ENCODE peak calls at places on chromosomes 12 and 14, in nine cellular contexts. One of them, this sample, is unnamed.

GRCh38 chr14:93234798-93235197 is 27.7 kb downstream of the UBR7 start:
- DNase-seq in HepG2: no peak
- DNase-seq in A549: peak
- DNase-seq in tibial nerve: no peak
- DNase-seq in sigmoid colon: no peak
- DNase-seq in NB4: no peak
- DNase-seq in thyroid gland: no peak
- DNase-seq in lower leg skin: no peak
- DNase-seq in stomach: no peak
- DNase-seq in this sample: no peak

GRCh38 chr12:96828169-96828789 is 78.8 kb upstream of the NEDD1 start:
- DNase-seq in NB4: peak
- DNase-seq in HepG2: no peak
- DNase-seq in thyroid gland: no peak
- DNase-seq in stomach: no peak
- DNase-seq in lower leg skin: no peak
- DNase-seq in sigmoid colon: no peak
- DNase-seq in tibial nerve: no peak
- DNase-seq in A549: no peak
- DNase-seq in this sample: no peak

GRCh38 chr12:47802312-47802711 is 17.4 kb downstream of the HDAC7 start:
- DNase-seq in lower leg skin: no peak
- DNase-seq in A549: no peak
- DNase-seq in thyroid gland: no peak
- DNase-seq in NB4: peak
- DNase-seq in sigmoid colon: no peak
- DNase-seq in tibial nerve: no peak
- DNase-seq in stomach: no peak
- DNase-seq in HepG2: no peak
- DNase-seq in this sample: no peak

GRCh38 chr12:114949081-114949480 is 265.1 kb upstream of the TBX3 start:
- DNase-seq in A549: no peak
- DNase-seq in sigmoid colon: no peak
- DNase-seq in HepG2: no peak
- DNase-seq in tibial nerve: no peak
- DNase-seq in lower leg skin: no peak
- DNase-seq in NB4: no peak
- DNase-seq in thyroid gland: no peak
- DNase-seq in stomach: no peak
- DNase-seq in this sample: no peak

GRCh38 chr12:11170810-11171144 is 217 bp upstream of the SMIM10L1 start:
- DNase-seq in HepG2: no peak
- DNase-seq in A549: no peak
- DNase-seq in thyroid gland: no peak
- DNase-seq in NB4: no peak
- DNase-seq in tibial nerve: no peak
- DNase-seq in lower leg skin: no peak
- DNase-seq in stomach: no peak
- DNase-seq in sigmoid colon: no peak
- DNase-seq in this sample: no peak

GRCh38 chr14:34355584-34356266 is 106.3 kb downstream of the SPTSSA start:
- DNase-seq in sigmoid colon: no peak
- DNase-seq in A549: no peak
- DNase-seq in lower leg skin: peak
- DNase-seq in stomach: no peak
- DNase-seq in thyroid gland: no peak
- DNase-seq in HepG2: peak
- DNase-seq in NB4: peak
- DNase-seq in tibial nerve: no peak
- DNase-seq in this sample: no peak

GRCh38 chr12:19316420-19316819 is 122.9 kb upstream of the AEBP2 start:
- DNase-seq in A549: no peak
- DNase-seq in lower leg skin: no peak
- DNase-seq in HepG2: no peak
- DNase-seq in NB4: no peak
- DNase-seq in sigmoid colon: no peak
- DNase-seq in thyroid gland: no peak
- DNase-seq in tibial nerve: no peak
- DNase-seq in stomach: no peak
- DNase-seq in this sample: no peak

GRCh38 chr12:76945867-76946266 is 67.0 kb upstream of the CSRP2 start:
- DNase-seq in thyroid gland: no peak
- DNase-seq in lower leg skin: no peak
- DNase-seq in NB4: no peak
- DNase-seq in sigmoid colon: no peak
- DNase-seq in A549: no peak
- DNase-seq in tibial nerve: no peak
- DNase-seq in stomach: no peak
- DNase-seq in HepG2: no peak
- DNase-seq in this sample: no peak

GRCh38 chr14:104891664-104892500 is 26.8 kb downstream of the CEP170B start:
- DNase-seq in tibial nerve: no peak
- DNase-seq in stomach: no peak
- DNase-seq in NB4: peak
- DNase-seq in HepG2: no peak
- DNase-seq in lower leg skin: no peak
- DNase-seq in sigmoid colon: peak
- DNase-seq in thyroid gland: no peak
- DNase-seq in A549: no peak
- DNase-seq in this sample: no peak

GRCh38 chr12:111767362-111768158 is 827 bp downstream of the ALDH2 start:
- DNase-seq in stomach: no peak
- DNase-seq in thyroid gland: peak
- DNase-seq in NB4: no peak
- DNase-seq in A549: peak
- DNase-seq in lower leg skin: no peak
- DNase-seq in tibial nerve: no peak
- DNase-seq in sigmoid colon: no peak
- DNase-seq in HepG2: peak
- DNase-seq in this sample: no peak

GRCh38 chr12:84497819-84498218 is 414.8 kb downstream of the SLC6A15 start:
- DNase-seq in tibial nerve: no peak
- DNase-seq in NB4: peak
- DNase-seq in HepG2: peak
- DNase-seq in thyroid gland: peak
- DNase-seq in sigmoid colon: no peak
- DNase-seq in lower leg skin: no peak
- DNase-seq in A549: no peak
- DNase-seq in stomach: no peak
- DNase-seq in this sample: no peak

GRCh38 chr14:78157855-78158436 is 12.2 kb upstream of the NRXN3 start:
- DNase-seq in tibial nerve: no peak
- DNase-seq in lower leg skin: no peak
- DNase-seq in thyroid gland: peak
- DNase-seq in sigmoid colon: no peak
- DNase-seq in stomach: peak
- DNase-seq in HepG2: peak
- DNase-seq in A549: no peak
- DNase-seq in NB4: peak
- DNase-seq in this sample: no peak

GRCh38 chr14:81311128-81311527 is 89.0 kb downstream of the STON2 start:
- DNase-seq in sigmoid colon: no peak
- DNase-seq in thyroid gland: no peak
- DNase-seq in lower leg skin: no peak
- DNase-seq in tibial nerve: no peak
- DNase-seq in NB4: no peak
- DNase-seq in HepG2: no peak
- DNase-seq in A549: no peak
- DNase-seq in stomach: no peak
- DNase-seq in this sample: no peak

GRCh38 chr14:23173796-23174195 is 9.7 kb downstream of the SLC7A8 start:
- DNase-seq in thyroid gland: no peak
- DNase-seq in tibial nerve: no peak
- DNase-seq in lower leg skin: no peak
- DNase-seq in A549: no peak
- DNase-seq in HepG2: no peak
- DNase-seq in sigmoid colon: no peak
- DNase-seq in NB4: no peak
- DNase-seq in stomach: no peak
- DNase-seq in this sample: no peak

GRCh38 chr14:44912041-44912869 is 49.5 kb downstream of the KLHL28 start:
- DNase-seq in NB4: no peak
- DNase-seq in A549: no peak
- DNase-seq in thyroid gland: peak
- DNase-seq in sigmoid colon: no peak
- DNase-seq in lower leg skin: no peak
- DNase-seq in HepG2: no peak
- DNase-seq in stomach: no peak
- DNase-seq in tibial nerve: no peak
- DNase-seq in this sample: no peak

DNA sequence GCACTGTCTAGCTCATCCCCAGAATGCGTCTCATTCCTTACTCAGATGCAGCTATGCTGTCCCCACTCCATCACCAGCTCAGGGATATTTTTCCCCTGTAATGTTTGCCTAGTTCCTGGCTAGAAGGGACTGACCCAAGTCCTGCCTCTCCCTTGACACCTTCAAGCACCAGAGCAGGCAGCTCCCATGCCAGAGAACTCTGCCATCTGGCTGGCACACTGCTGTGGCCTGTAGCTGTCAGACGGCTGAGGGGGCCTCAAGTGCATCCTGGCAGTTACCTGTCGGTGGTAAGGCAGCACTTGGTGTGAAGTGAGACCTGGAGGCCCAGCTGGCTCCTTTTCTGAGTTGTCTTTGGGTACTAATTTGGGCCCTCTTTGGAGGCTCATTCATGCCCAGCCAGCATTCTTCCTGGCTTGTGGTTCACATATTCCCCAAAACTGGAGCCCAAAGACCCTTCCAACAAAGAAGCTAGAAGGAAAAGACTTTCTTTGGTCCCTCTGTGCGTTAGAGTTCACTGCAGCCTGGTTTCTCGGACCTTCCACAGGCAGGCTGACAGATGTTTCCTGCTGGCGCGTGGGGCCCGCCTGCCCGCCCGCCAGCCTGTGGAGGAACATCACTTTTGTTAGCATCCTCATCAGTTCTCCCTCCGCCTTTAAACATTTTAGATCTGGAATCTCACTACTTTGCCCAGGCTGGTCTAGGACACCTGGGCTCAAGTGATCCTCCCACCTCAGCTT is 33.0 kb downstream of the RNF34 start:
- DNase-seq in A549: no peak
- DNase-seq in NB4: no peak
- DNase-seq in tibial nerve: no peak
- DNase-seq in lower leg skin: no peak
- DNase-seq in stomach: no peak
- DNase-seq in thyroid gland: no peak
- DNase-seq in sigmoid colon: no peak
- DNase-seq in HepG2: no peak
- DNase-seq in this sample: no peak
- TF ChIP-seq POLR2A in A549: no peak
- TF ChIP-seq POLR2A in NB4: no peak
- TF ChIP-seq POLR2A in tibial nerve: no peak
- TF ChIP-seq POLR2A in lower leg skin: no peak
- TF ChIP-seq POLR2A in stomach: no peak
- TF ChIP-seq POLR2A in thyroid gland: no peak
- TF ChIP-seq POLR2A in sigmoid colon: no peak
- TF ChIP-seq POLR2A in HepG2: no peak
- TF ChIP-seq POLR2A in this sample: no peak

DNA sequence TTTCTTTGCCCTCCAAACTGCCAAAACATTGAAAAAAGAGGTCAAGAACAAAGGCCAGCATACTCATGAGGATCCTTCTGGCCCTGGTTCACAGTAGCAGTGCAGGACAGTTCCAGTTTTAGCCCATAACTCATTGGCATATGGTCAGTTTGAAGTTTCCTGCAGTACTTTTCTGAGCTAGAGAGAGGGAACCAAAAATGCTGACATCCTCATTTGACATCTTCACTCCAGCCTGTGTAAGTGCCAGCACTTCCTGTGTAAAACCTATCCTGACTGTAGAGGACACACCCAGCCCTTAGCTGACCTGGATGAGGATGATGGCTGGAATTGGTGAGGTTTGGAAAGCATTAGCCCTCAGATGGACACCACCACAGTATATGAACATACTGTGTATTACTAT is 84.1 kb downstream of the FGD4 start:
- DNase-seq in tibial nerve: no peak
- DNase-seq in sigmoid colon: no peak
- DNase-seq in lower leg skin: peak
- DNase-seq in NB4: peak
- DNase-seq in thyroid gland: no peak
- DNase-seq in A549: no peak
- DNase-seq in stomach: no peak
- DNase-seq in HepG2: no peak
- DNase-seq in this sample: no peak
- TF ChIP-seq POLR2A in tibial nerve: no peak
- TF ChIP-seq POLR2A in sigmoid colon: no peak
- TF ChIP-seq POLR2A in lower leg skin: no peak
- TF ChIP-seq POLR2A in NB4: no peak
- TF ChIP-seq POLR2A in thyroid gland: no peak
- TF ChIP-seq POLR2A in A549: no peak
- TF ChIP-seq POLR2A in stomach: no peak
- TF ChIP-seq POLR2A in HepG2: no peak
- TF ChIP-seq POLR2A in this sample: no peak

DNA sequence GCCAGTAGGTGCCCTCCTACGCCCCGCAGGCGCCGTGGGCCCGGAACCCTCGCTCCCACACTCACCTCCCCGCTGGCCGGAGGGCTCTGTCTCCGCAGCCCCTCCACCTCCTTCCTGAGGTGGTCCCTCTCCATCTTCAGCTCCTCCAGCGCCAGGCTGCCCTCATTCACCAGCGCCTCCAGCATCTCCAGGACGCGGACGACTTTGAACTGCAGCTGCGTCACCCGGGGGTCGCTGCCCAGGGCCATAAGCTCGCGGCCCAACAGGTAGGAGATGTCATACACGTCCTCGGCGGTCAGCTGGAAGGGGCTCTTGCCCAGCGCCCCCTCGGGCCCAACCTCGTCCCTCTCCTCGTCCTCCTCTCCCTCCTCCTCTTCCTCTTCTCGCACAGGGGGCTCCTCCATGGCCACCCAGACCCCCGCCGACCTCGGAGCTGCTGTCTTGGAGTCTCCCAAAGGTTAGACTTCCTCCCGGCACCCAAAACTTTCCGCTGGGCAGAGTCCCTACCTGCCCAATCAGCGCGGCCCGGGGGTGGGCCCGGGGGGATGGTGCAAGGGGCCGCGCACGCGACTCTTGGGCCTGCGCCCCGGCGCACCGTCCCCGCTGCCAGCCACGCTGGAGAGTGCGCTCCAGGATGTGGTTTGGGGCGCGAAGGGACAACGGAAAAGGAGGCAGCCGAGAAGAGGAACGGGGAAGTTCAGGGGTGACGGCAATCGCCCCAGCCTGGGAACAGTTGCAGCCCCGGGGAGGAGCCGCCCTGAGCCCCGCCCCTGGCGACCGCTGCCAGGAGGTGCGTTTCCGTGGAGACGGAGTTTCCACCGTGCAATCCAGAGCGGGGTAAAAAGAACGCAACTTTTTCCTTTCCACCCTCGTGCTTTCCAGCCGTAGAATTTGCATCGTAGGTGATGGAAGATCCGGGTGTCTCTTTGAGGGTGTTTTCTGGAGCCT is at the start of gene RILPL2:
- DNase-seq in stomach: peak
- DNase-seq in A549: peak
- DNase-seq in lower leg skin: peak
- DNase-seq in sigmoid colon: peak
- DNase-seq in HepG2: peak
- DNase-seq in NB4: peak
- DNase-seq in thyroid gland: peak
- DNase-seq in tibial nerve: peak
- DNase-seq in this sample: peak
- TF ChIP-seq POLR2A in stomach: no peak
- TF ChIP-seq POLR2A in A549: peak
- TF ChIP-seq POLR2A in lower leg skin: no peak
- TF ChIP-seq POLR2A in sigmoid colon: no peak
- TF ChIP-seq POLR2A in HepG2: peak
- TF ChIP-seq POLR2A in NB4: peak
- TF ChIP-seq POLR2A in thyroid gland: peak
- TF ChIP-seq POLR2A in tibial nerve: peak
- TF ChIP-seq POLR2A in this sample: peak

GRCh38 chr12:130870442-130871285 is 1.2 kb upstream of the RAN start:
- DNase-seq in thyroid gland: peak
- DNase-seq in sigmoid colon: peak
- DNase-seq in HepG2: peak
- DNase-seq in NB4: peak
- DNase-seq in stomach: peak
- DNase-seq in A549: peak
- DNase-seq in lower leg skin: peak
- DNase-seq in tibial nerve: peak
- DNase-seq in this sample: peak
- TF ChIP-seq POLR2A in thyroid gland: no peak
- TF ChIP-seq POLR2A in sigmoid colon: no peak
- TF ChIP-seq POLR2A in HepG2: no peak
- TF ChIP-seq POLR2A in NB4: peak
- TF ChIP-seq POLR2A in stomach: no peak
- TF ChIP-seq POLR2A in A549: peak
- TF ChIP-seq POLR2A in lower leg skin: no peak
- TF ChIP-seq POLR2A in tibial nerve: no peak
- TF ChIP-seq POLR2A in this sample: no peak